ENCODE peak calls at places on chromosomes 1 and 21, in seven cellular contexts. F, Y, L, Z, B, T and G are unnamed samples. For H3K4me1, the result is how much of the 10 kb centered on the place peaks cover.

GRCh38 chr1:101260531-101260930 is 23.7 kb downstream of the S1PR1 start:
- DNase-seq in F (no peak), Z (peak), B (no peak), Y (no peak), T (no peak), L (no peak), G (no peak)

GRCh38 chr1:236534164-236534651 is 10.4 kb downstream of the LGALS8 start:
- DNase-seq in B (no peak), Z (peak), Y (no peak), T (no peak), L (no peak), F (no peak), G (no peak)

GRCh38 chr1:194071200-194071599 is 884.8 kb upstream of the B3GALT2 start:
- DNase-seq in F (no peak), L (no peak), Y (no peak), Z (no peak), B (no peak), T (no peak), G (no peak)

GRCh38 chr1:32470991-32471694 is 6.3 kb downstream of the ZBTB8B start:
- DNase-seq in Y (peak), F (no peak), B (peak), Z (no peak), T (no peak), L (peak), G (no peak)

GRCh38 chr1:98661544-98662353 is at the start of gene SNX7:
- DNase-seq in Z (peak), Y (peak), B (peak), L (peak), F (no peak), T (peak), G (peak)

GRCh38 chr1:153509729-153510354 is 25.9 kb downstream of the S100A6 start:
- DNase-seq in Z (no peak), B (no peak), Y (peak), F (no peak), L (peak), T (no peak), G (no peak)

GRCh38 chr21:42040411-42041180 is 30.4 kb upstream of the ZBTB21 start:
- DNase-seq in B (peak), L (no peak), Y (peak), T (peak), F (peak), Z (peak), G (peak)

GRCh38 chr1:227449051-227449450 is 114.3 kb upstream of the ZNF678 start:
- DNase-seq in B (peak), T (no peak), F (no peak), Y (no peak), L (peak), Z (no peak), G (peak)

GRCh38 chr1:38296047-38296446 is 249.5 kb upstream of the POU3F1 start:
- DNase-seq in F (no peak), T (no peak), B (peak), Z (no peak), L (no peak), Y (no peak), G (no peak)

GRCh38 chr1:5811419-5811818 is 180.8 kb downstream of the NPHP4 start:
- DNase-seq in L (no peak), B (no peak), F (no peak), Y (no peak), Z (no peak), T (no peak), G (no peak)

GRCh38 chr1:156281281-156282142 is 1.1 kb downstream of the SMG5 start:
- DNase-seq in L (peak), Y (no peak), F (no peak), B (peak), T (no peak), Z (peak), G (no peak)

GRCh38 chr1:54309631-54310366 is 96.4 kb downstream of the SSBP3 start:
- DNase-seq in Y (no peak), L (no peak), B (peak), Z (no peak), F (no peak), T (no peak), G (no peak)

GRCh38 chr1:110645962-110646735 is 28.6 kb downstream of the KCNA3 start:
- DNase-seq in F (no peak), B (no peak), T (no peak), Y (no peak), Z (peak), L (no peak), G (no peak)

GRCh38 chr1:64754166-64754565 is 9.3 kb downstream of the RAVER2 start:
- DNase-seq in L (no peak), F (no peak), Y (no peak), T (no peak), Z (no peak), B (peak), G (no peak)

GRCh38 chr1:24149854-24150227 is 6.9 kb upstream of the IL22RA1 start:
- DNase-seq in L (no peak), F (peak), Z (peak), B (no peak), Y (no peak), T (no peak), G (no peak)

GRCh38 chr1:2172012-2172411 is 22.6 kb downstream of the FAAP20 start:
- DNase-seq in Z (no peak), T (no peak), Y (no peak), F (no peak), B (no peak), L (no peak), G (no peak)

GRCh38 chr1:55484173-55484572 is 269.0 kb upstream of the USP24 start:
- DNase-seq in L (peak), F (no peak), Z (peak), T (no peak), Y (no peak), B (peak), G (no peak)

GRCh38 chr1:114505148-114505561 is 5.8 kb downstream of the TRIM33 start:
- DNase-seq in Z (no peak), B (no peak), L (no peak), T (no peak), Y (no peak), F (no peak), G (no peak)

GRCh38 chr1:116759636-116760035 is 5.4 kb downstream of the CD2 start:
- DNase-seq in F (no peak), Z (no peak), L (no peak), Y (no peak), B (no peak), T (no peak), G (no peak)

GRCh38 chr1:11175461-11175860 is 13.7 kb upstream of the ANGPTL7 start:
- DNase-seq in B (no peak), F (no peak), Z (no peak), Y (no peak), L (no peak), T (no peak), G (no peak)

GRCh38 chr1:167936068-167936929 is at the start of gene DCAF6:
- DNase-seq in Y (peak), B (peak), F (peak), T (peak), Z (peak), L (peak), G (peak)

GRCh38 chr1:167935252-167936067 is 1.0 kb upstream of the DCAF6 start:
- DNase-seq in Y (no peak), B (peak), L (no peak), F (peak), Z (peak), T (peak), G (no peak)

GRCh38 chr1:167934407-167935251 is 1.9 kb upstream of the DCAF6 start:
- DNase-seq in L (peak), Z (peak), F (peak), T (no peak), Y (peak), B (no peak), G (no peak)

GRCh38 chr1:167936930-167937708 is at the start of gene MPC2:
- DNase-seq in L (peak), Z (peak), B (peak), T (peak), Y (peak), F (peak), G (peak)

GRCh38 chr1:167933779-167934178 is 2.7 kb upstream of the DCAF6 start:
- DNase-seq in Z (no peak), Y (no peak), T (no peak), L (no peak), B (no peak), F (no peak), G (no peak)
- H3K4me3 ChIP-seq in Z (peak), Y (no peak), T (no peak), L (peak), B (no peak), F (peak), G (peak)

GRCh38 chr1:15625224-15625917 is 8.1 kb downstream of the DDI2 start:
- DNase-seq in B (peak), F (no peak), L (no peak), T (no peak), Z (no peak), Y (no peak), G (no peak)

GRCh38 chr1:15624315-15624714 is 7.1 kb downstream of the DDI2 start:
- DNase-seq in Y (no peak), T (no peak), F (no peak), B (no peak), L (no peak), Z (no peak), G (no peak)

GRCh38 chr1:15628003-15628402 is 10.7 kb downstream of the DDI2 start:
- DNase-seq in Z (no peak), B (no peak), Y (no peak), F (no peak), L (no peak), T (no peak), G (no peak)

GRCh38 chr1:15627343-15627988 is 10.2 kb downstream of the DDI2 start:
- DNase-seq in L (no peak), Y (no peak), T (no peak), B (no peak), F (no peak), Z (no peak), G (no peak)

GRCh38 chr1:15626269-15626668 is 9.0 kb downstream of the DDI2 start:
- DNase-seq in Y (no peak), Z (no peak), F (no peak), L (no peak), T (no peak), B (no peak), G (no peak)
- H3K4me1 ChIP-seq in Y (under half), Z (under half), F (under half), L (under half), T (under half), B (under half), G (under half)

GRCh38 chr21:29349702-29350101 is 51.0 kb downstream of the BACH1 start:
- DNase-seq in T (no peak), B (no peak), Y (no peak), Z (peak), F (no peak), L (peak), G (no peak)

GRCh38 chr21:29346281-29346680 is 47.6 kb downstream of the BACH1 start:
- DNase-seq in B (no peak), Z (no peak), T (no peak), L (no peak), F (no peak), Y (no peak), G (no peak)

GRCh38 chr21:29343517-29343916 is 44.8 kb downstream of the BACH1 start:
- DNase-seq in Z (peak), L (no peak), F (no peak), Y (no peak), T (no peak), B (no peak), G (no peak)

GRCh38 chr21:29347274-29347681 is 48.6 kb downstream of the BACH1 start:
- DNase-seq in T (no peak), B (no peak), Z (no peak), Y (no peak), F (no peak), L (no peak), G (no peak)

GRCh38 chr21:29346771-29347170 is 48.0 kb downstream of the BACH1 start:
- DNase-seq in F (no peak), Z (no peak), B (no peak), Y (no peak), L (no peak), T (no peak), G (no peak)
- H3K4me3 ChIP-seq in F (no peak), Z (no peak), B (no peak), Y (no peak), L (no peak), T (no peak), G (no peak)

GRCh38 chr1:200411406-200412257 is 1.8 kb upstream of the ZNF281 start:
- DNase-seq in Y (no peak), F (no peak), B (peak), Z (no peak), T (no peak), L (peak), G (no peak)
- H3K4me1 ChIP-seq in Y (under half), F (half or more), B (under half), Z (under half), T (under half), L (under half), G (under half)